ENCODE peak calls at places on chromosomes 5 and 9, in seven cellular contexts. H, N, W, I, T, P and X are unnamed samples.

GRCh38 chr9:110671849-110672248 is 3.3 kb downstream of the MUSK start:
- DNase-seq in H (no peak), N (no peak), W (no peak), I (no peak), T (no peak), P (no peak), X (no peak)

GRCh38 chr5:18772475-18772874 is 1138.2 kb downstream of the TAF11L14 start:
- DNase-seq in H (no peak), N (no peak), W (peak), I (no peak), T (no peak), P (no peak), X (no peak)

GRCh38 chr9:36148652-36149051 is 12.1 kb downstream of the GLIPR2 start:
- DNase-seq in H (peak), N (peak), W (peak), I (no peak), T (peak), P (peak), X (no peak)

GRCh38 chr5:10485142-10485795 is 43.6 kb downstream of the ROPN1L start:
- DNase-seq in H (no peak), N (peak), W (peak), I (peak), T (no peak), P (no peak), X (peak)

GRCh38 chr5:162785673-162786072 is 651.7 kb upstream of the CCNG1 start:
- DNase-seq in H (no peak), N (no peak), W (no peak), I (no peak), T (no peak), P (no peak), X (no peak)

GRCh38 chr5:82168294-82168693 is 109.9 kb downstream of the RPS23 start:
- DNase-seq in H (no peak), N (no peak), W (no peak), I (no peak), T (no peak), P (no peak), X (no peak)

GRCh38 chr5:178940569-178941360 is at the start of gene ZNF454:
- DNase-seq in H (peak), N (peak), W (no peak), I (no peak), T (no peak), P (peak), X (no peak)

GRCh38 chr9:86043586-86043985 is 55.8 kb downstream of the GOLM1 start:
- DNase-seq in H (no peak), N (no peak), W (no peak), I (no peak), T (no peak), P (no peak), X (no peak)

GRCh38 chr5:124643306-124643705 is 103.1 kb downstream of the ZNF608 start:
- DNase-seq in H (no peak), N (no peak), W (no peak), I (no peak), T (no peak), P (no peak), X (no peak)

GRCh38 chr5:149677721-149678120 is 52.4 kb upstream of the PPARGC1B start:
- DNase-seq in H (no peak), N (peak), W (no peak), I (no peak), T (peak), P (no peak), X (no peak)

GRCh38 chr9:22529426-22530199 is 83.0 kb downstream of the DMRTA1 start:
- DNase-seq in H (no peak), N (no peak), W (no peak), I (no peak), T (no peak), P (no peak), X (peak)

GRCh38 chr9:104872959-104873850 is 54.8 kb downstream of the ABCA1 start:
- DNase-seq in H (no peak), N (no peak), W (no peak), I (no peak), T (no peak), P (no peak), X (no peak)

GRCh38 chr5:170076211-170076610 is 29.5 kb upstream of the FOXI1 start:
- DNase-seq in H (no peak), N (no peak), W (no peak), I (no peak), T (no peak), P (no peak), X (no peak)

GRCh38 chr5:36832274-36832673 is 44.3 kb upstream of the NIPBL start:
- DNase-seq in H (no peak), N (no peak), W (no peak), I (no peak), T (no peak), P (no peak), X (no peak)

GRCh38 chr9:28956111-28956880 is 1383.0 kb upstream of the C9orf72 start:
- DNase-seq in H (no peak), N (no peak), W (no peak), I (no peak), T (no peak), P (no peak), X (no peak)

GRCh38 chr9:7147136-7148090 is 389.6 kb downstream of the KDM4C start:
- DNase-seq in H (no peak), N (no peak), W (no peak), I (no peak), T (no peak), P (peak), X (no peak)

GRCh38 chr9:7146582-7146981 is 388.8 kb downstream of the KDM4C start:
- DNase-seq in H (no peak), N (no peak), W (no peak), I (no peak), T (no peak), P (no peak), X (no peak)

GRCh38 chr9:7143801-7144200 is 386.0 kb downstream of the KDM4C start:
- DNase-seq in H (no peak), N (no peak), W (no peak), I (no peak), T (no peak), P (no peak), X (no peak)

GRCh38 chr9:7144265-7145046 is 386.7 kb downstream of the KDM4C start:
- DNase-seq in H (no peak), N (no peak), W (no peak), I (no peak), T (no peak), P (no peak), X (no peak)

GRCh38 chr9:7145361-7146069 is 387.7 kb downstream of the KDM4C start:
- DNase-seq in H (no peak), N (no peak), W (no peak), I (no peak), T (no peak), P (no peak), X (no peak)
- H3K4me3 ChIP-seq in H (no peak), N (no peak), W (no peak), I (no peak), T (no peak), P (no peak), X (no peak)

GRCh38 chr5:151068189-151068570 is 12.7 kb downstream of the TNIP1 start:
- DNase-seq in H (no peak), N (no peak), W (no peak), I (no peak), T (no peak), P (no peak), X (no peak)

GRCh38 chr5:151066920-151067319 is 13.9 kb downstream of the TNIP1 start:
- DNase-seq in H (no peak), N (no peak), W (no peak), I (no peak), T (no peak), P (no peak), X (no peak)

GRCh38 chr5:151070449-151070848 is 10.4 kb downstream of the TNIP1 start:
- DNase-seq in H (no peak), N (no peak), W (no peak), I (no peak), T (no peak), P (no peak), X (no peak)

GRCh38 chr5:151067632-151068031 is 13.2 kb downstream of the TNIP1 start:
- DNase-seq in H (no peak), N (no peak), W (no peak), I (no peak), T (no peak), P (no peak), X (no peak)

GRCh38 chr5:151068571-151069197 is 12.2 kb downstream of the TNIP1 start:
- DNase-seq in H (no peak), N (no peak), W (no peak), I (no peak), T (no peak), P (no peak), X (peak)
- H3K4me3 ChIP-seq in H (no peak), N (no peak), W (no peak), I (no peak), T (peak), P (no peak), X (peak)

GRCh38 chr9:122227576-122227903 is 1.2 kb downstream of the LHX6 start:
- DNase-seq in H (no peak), N (no peak), W (no peak), I (no peak), T (no peak), P (no peak), X (no peak)

GRCh38 chr9:122228191-122228905 is 409 bp downstream of the LHX6 start:
- DNase-seq in H (no peak), N (no peak), W (no peak), I (no peak), T (no peak), P (no peak), X (no peak)

GRCh38 chr9:122225323-122226141 is 3.2 kb downstream of the LHX6 start:
- DNase-seq in H (no peak), N (no peak), W (no peak), I (no peak), T (no peak), P (no peak), X (no peak)

GRCh38 chr9:122226142-122226757 is 2.5 kb downstream of the LHX6 start:
- DNase-seq in H (no peak), N (no peak), W (no peak), I (no peak), T (no peak), P (no peak), X (no peak)

DNA sequence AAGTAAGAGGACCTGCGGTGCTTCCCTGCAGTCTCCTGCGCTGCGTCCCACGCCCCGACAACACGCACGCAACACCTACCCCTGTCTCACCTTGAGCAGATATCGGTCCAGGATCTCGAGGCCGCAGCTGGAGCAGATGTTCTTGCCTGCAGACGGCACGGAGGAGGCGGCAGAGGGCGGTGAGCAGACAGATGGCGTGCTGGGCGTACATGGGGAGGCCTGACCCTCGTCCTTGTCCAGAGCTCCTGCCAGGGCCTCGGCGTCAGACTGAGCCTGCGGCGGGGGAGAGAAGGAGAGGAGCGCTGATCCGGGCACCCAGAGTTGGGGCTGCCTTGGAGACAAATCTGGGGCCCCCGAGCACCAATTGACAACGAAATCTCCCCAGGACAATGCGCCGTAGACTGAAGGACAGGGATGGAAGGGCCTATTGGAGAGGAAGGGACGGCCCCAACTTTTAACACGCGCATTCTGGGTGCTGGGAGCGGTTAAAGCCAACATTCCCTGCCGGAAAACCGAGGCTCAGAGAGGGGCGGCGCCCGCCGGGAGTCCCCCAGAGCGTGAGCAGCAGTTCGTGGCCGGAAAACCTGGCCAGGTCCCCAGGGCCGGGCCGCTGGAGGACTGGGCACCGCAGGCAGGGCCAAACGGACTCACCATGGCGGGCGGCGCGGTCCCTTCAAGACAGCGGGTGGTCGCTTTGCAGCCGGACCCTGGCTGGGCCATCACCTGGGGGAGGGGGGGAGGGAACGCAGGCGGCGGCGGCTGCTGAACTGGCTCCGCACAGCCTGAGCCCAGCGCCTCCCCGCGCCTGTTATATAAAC is 1.8 kb downstream of the LHX6 start:
- DNase-seq in H (no peak), N (no peak), W (no peak), I (peak), T (no peak), P (no peak), X (no peak)
- H3K4me3 ChIP-seq in H (peak), N (peak), W (no peak), I (peak), T (no peak), P (no peak), X (no peak)

GRCh38 chr5:14155730-14156129 is 12.6 kb downstream of the TRIO start:
- DNase-seq in H (no peak), N (no peak), W (no peak), I (no peak), T (no peak), P (no peak), X (no peak)

GRCh38 chr5:14157494-14157782 is 14.3 kb downstream of the TRIO start:
- DNase-seq in H (no peak), N (no peak), W (no peak), I (no peak), T (no peak), P (no peak), X (no peak)

GRCh38 chr5:14158890-14159666 is 15.9 kb downstream of the TRIO start:
- DNase-seq in H (no peak), N (no peak), W (no peak), I (no peak), T (no peak), P (no peak), X (no peak)

GRCh38 chr5:14155075-14155474 is 11.9 kb downstream of the TRIO start:
- DNase-seq in H (no peak), N (no peak), W (no peak), I (no peak), T (no peak), P (no peak), X (peak)

GRCh38 chr5:14156611-14157493 is 13.7 kb downstream of the TRIO start:
- DNase-seq in H (no peak), N (no peak), W (no peak), I (no peak), T (peak), P (no peak), X (no peak)
- H3K4me3 ChIP-seq in H (no peak), N (no peak), W (no peak), I (no peak), T (peak), P (no peak), X (no peak)

GRCh38 chr5:141507387-141508091 is 18.7 kb downstream of the PCDHGC5 start:
- DNase-seq in H (no peak), N (no peak), W (no peak), I (no peak), T (no peak), P (peak), X (peak)
- H3K4me3 ChIP-seq in H (no peak), N (no peak), W (no peak), I (no peak), T (peak), P (no peak), X (peak)

GRCh38 chr5:151153766-151154272 is 3.8 kb downstream of the ANXA6 start:
- DNase-seq in H (no peak), N (no peak), W (no peak), I (no peak), T (no peak), P (no peak), X (peak)

GRCh38 chr5:151156732-151157402 is 712 bp downstream of the ANXA6 start:
- DNase-seq in H (no peak), N (no peak), W (no peak), I (no peak), T (no peak), P (peak), X (peak)

GRCh38 chr5:151155777-151156731 is 1.5 kb downstream of the ANXA6 start:
- DNase-seq in H (no peak), N (no peak), W (no peak), I (no peak), T (no peak), P (peak), X (no peak)

GRCh38 chr5:151153300-151153699 is 4.3 kb downstream of the ANXA6 start:
- DNase-seq in H (no peak), N (no peak), W (no peak), I (no peak), T (no peak), P (no peak), X (peak)

DNA sequence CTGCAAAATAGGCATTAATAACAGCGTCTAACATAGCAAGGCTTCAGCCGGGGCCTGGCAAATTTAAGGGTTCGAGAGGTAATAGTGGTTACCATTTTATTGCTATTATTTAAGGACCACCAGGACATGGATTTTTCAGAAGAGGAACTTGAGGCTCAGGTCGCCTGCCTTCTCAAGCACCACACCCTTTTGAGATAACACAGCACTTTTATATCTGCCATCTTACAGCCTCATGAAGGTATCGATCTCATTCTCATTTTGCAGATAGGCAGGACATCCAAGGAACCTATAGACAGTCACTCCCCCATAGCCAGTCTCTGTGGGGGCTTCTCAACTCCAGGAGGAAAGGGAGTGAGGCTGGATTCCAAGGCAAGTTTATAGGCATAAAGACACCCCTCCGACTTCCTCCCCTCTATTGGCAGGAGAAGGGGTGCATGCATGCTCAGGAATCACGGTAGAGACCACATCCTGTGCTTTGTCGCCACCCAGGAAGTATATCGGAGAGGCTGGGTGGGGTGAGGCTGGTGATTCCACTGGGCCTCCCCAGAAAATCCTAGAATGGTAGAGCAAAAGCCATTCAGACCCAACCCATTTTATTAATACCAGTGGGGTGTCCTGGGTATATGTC is 2.3 kb downstream of the ANXA6 start:
- DNase-seq in H (no peak), N (no peak), W (no peak), I (no peak), T (peak), P (peak), X (no peak)
- H3K4me3 ChIP-seq in H (peak), N (peak), W (no peak), I (no peak), T (peak), P (no peak), X (peak)

GRCh38 chr9:69170231-69170630 is 3.8 kb upstream of the TJP2 start:
- DNase-seq in H (no peak), N (no peak), W (no peak), I (no peak), T (no peak), P (no peak), X (no peak)

GRCh38 chr9:69171517-69171916 is 2.6 kb upstream of the TJP2 start:
- DNase-seq in H (no peak), N (no peak), W (no peak), I (no peak), T (no peak), P (no peak), X (no peak)

GRCh38 chr9:69165581-69165980 is 8.5 kb upstream of the TJP2 start:
- DNase-seq in H (no peak), N (no peak), W (no peak), I (no peak), T (no peak), P (no peak), X (no peak)

GRCh38 chr9:69171049-69171448 is 3.0 kb upstream of the TJP2 start:
- DNase-seq in H (no peak), N (no peak), W (peak), I (no peak), T (no peak), P (no peak), X (no peak)

GRCh38 chr9:69168709-69169217 is 5.3 kb upstream of the TJP2 start:
- DNase-seq in H (no peak), N (no peak), W (peak), I (no peak), T (no peak), P (peak), X (no peak)
- H3K4me3 ChIP-seq in H (no peak), N (peak), W (no peak), I (no peak), T (peak), P (no peak), X (no peak)